ENCODE peak calls at places on chromosomes 4 and X, in eight cellular contexts. U is LoVo; W is left cardiac atrium; A is mesendoderm; X is activated CD8-positive, alpha-beta memory T cell treated with anti-CD3 and anti-CD28 coated beads for 48 hours; N is naive B cell; O is GM23248; K is GF-D8. Z is an unnamed sample.

GRCh38 chr4:17260395-17260907 is 251.4 kb downstream of the QDPR start:
- DNase-seq in U (no peak), W (no peak), A (no peak), X (no peak), N (no peak), O (no peak), K (no peak), Z (no peak)

GRCh38 chrX:107673933-107674479 is 45.7 kb downstream of the PRPS1 start:
- DNase-seq in U (no peak), W (peak; percentile 90), A (no peak), X (peak; percentile 41), N (peak; percentile 93), O (peak; percentile 59), K (peak; percentile 78), Z (no peak)

GRCh38 chr4:58617226-58617625 is 1507.0 kb upstream of the IGFBP7 start:
- DNase-seq in U (no peak), W (no peak), A (no peak), X (no peak), N (no peak), O (no peak), K (no peak), Z (no peak)

GRCh38 chr4:140943887-140944515 is 187.8 kb upstream of the TBC1D9 start:
- DNase-seq in U (no peak), W (no peak), A (no peak), X (no peak), N (no peak), O (peak; percentile 67), K (no peak), Z (no peak)

GRCh38 chr4:67587156-67587555 is 28.6 kb downstream of the STAP1 start:
- DNase-seq in U (no peak), W (no peak), A (no peak), X (no peak), N (no peak), O (no peak), K (no peak), Z (no peak)

GRCh38 chrX:37883196-37883595 is 35.8 kb upstream of the DYNLT3 start:
- DNase-seq in U (peak; percentile 17), W (no peak), A (peak; percentile 22), X (no peak), N (no peak), O (no peak), K (no peak), Z (peak; percentile 4)

GRCh38 chr4:101284546-101284945 is 62.8 kb downstream of the PPP3CA start:
- DNase-seq in U (no peak), W (no peak), A (no peak), X (no peak), N (no peak), O (peak; percentile 49), K (no peak), Z (no peak)

GRCh38 chr4:3339566-3339965 is 46.7 kb downstream of the RGS12 start:
- DNase-seq in U (no peak), W (no peak), A (no peak), X (no peak), N (no peak), O (no peak), K (no peak), Z (no peak)

Z was measured in RWPE1.